ENCODE peak calls at places on chromosomes 6 and 20, in ten cellular contexts. One of them, this sample, is unnamed.

GRCh38 chr20:20083796-20084195 is 31.5 kb downstream of the CFAP61 start:
- DNase-seq in right cardiac atrium: no peak
- DNase-seq in ascending aorta: no peak
- DNase-seq in ovary: no peak
- DNase-seq in CD8-positive, alpha-beta T cell: no peak
- DNase-seq in left ventricle myocardium inferior: no peak
- DNase-seq in PC-3: peak; percentile 64
- DNase-seq in Peyer's patch: no peak
- DNase-seq in CD4-positive, CD25-positive, alpha-beta regulatory T cell: peak; percentile 44
- DNase-seq in Karpas-422: peak; percentile 75
- DNase-seq in this sample: no peak

GRCh38 chr20:17958326-17959256 is 10.0 kb downstream of the SNX5 start:
- DNase-seq in Peyer's patch: no peak
- DNase-seq in PC-3: peak; percentile 43
- DNase-seq in left ventricle myocardium inferior: no peak
- DNase-seq in Karpas-422: no peak
- DNase-seq in CD8-positive, alpha-beta T cell: no peak
- DNase-seq in CD4-positive, CD25-positive, alpha-beta regulatory T cell: no peak
- DNase-seq in ascending aorta: no peak
- DNase-seq in ovary: no peak
- DNase-seq in right cardiac atrium: no peak
- DNase-seq in this sample: no peak

GRCh38 chr20:57618091-57618765 is 2.0 kb downstream of the ZBP1 start:
- DNase-seq in ascending aorta: peak; percentile 43
- DNase-seq in Peyer's patch: peak; percentile 73
- DNase-seq in right cardiac atrium: no peak
- DNase-seq in CD4-positive, CD25-positive, alpha-beta regulatory T cell: peak; percentile 15
- DNase-seq in CD8-positive, alpha-beta T cell: no peak
- DNase-seq in Karpas-422: no peak
- DNase-seq in ovary: no peak
- DNase-seq in PC-3: peak; percentile 99
- DNase-seq in left ventricle myocardium inferior: no peak
- DNase-seq in this sample: no peak

GRCh38 chr20:15708984-15709598 is 864.2 kb downstream of the KIF16B start:
- DNase-seq in right cardiac atrium: peak; percentile 81
- DNase-seq in ovary: peak; percentile 27
- DNase-seq in left ventricle myocardium inferior: peak; percentile 30
- DNase-seq in Peyer's patch: peak; percentile 72
- DNase-seq in ascending aorta: no peak
- DNase-seq in Karpas-422: peak; percentile 79
- DNase-seq in CD8-positive, alpha-beta T cell: peak; percentile 17
- DNase-seq in CD4-positive, CD25-positive, alpha-beta regulatory T cell: no peak
- DNase-seq in PC-3: peak; percentile 67
- DNase-seq in this sample: no peak

GRCh38 chr6:83514877-83515466 is 2.6 kb downstream of the PRSS35 start:
- DNase-seq in ascending aorta: no peak
- DNase-seq in right cardiac atrium: no peak
- DNase-seq in Peyer's patch: no peak
- DNase-seq in CD8-positive, alpha-beta T cell: no peak
- DNase-seq in left ventricle myocardium inferior: no peak
- DNase-seq in Karpas-422: peak; percentile 78
- DNase-seq in CD4-positive, CD25-positive, alpha-beta regulatory T cell: peak; percentile 16
- DNase-seq in PC-3: peak; percentile 85
- DNase-seq in ovary: no peak
- DNase-seq in this sample: peak; percentile 63

GRCh38 chr6:23611776-23612381 is 514.1 kb upstream of the NRSN1 start:
- DNase-seq in ovary: no peak
- DNase-seq in left ventricle myocardium inferior: no peak
- DNase-seq in Karpas-422: no peak
- DNase-seq in right cardiac atrium: no peak
- DNase-seq in CD8-positive, alpha-beta T cell: no peak
- DNase-seq in Peyer's patch: no peak
- DNase-seq in PC-3: no peak
- DNase-seq in CD4-positive, CD25-positive, alpha-beta regulatory T cell: no peak
- DNase-seq in ascending aorta: no peak
- DNase-seq in this sample: no peak

GRCh38 chr20:57043669-57044268 is 222.7 kb downstream of the BMP7 start:
- DNase-seq in Karpas-422: no peak
- DNase-seq in ascending aorta: no peak
- DNase-seq in left ventricle myocardium inferior: no peak
- DNase-seq in CD4-positive, CD25-positive, alpha-beta regulatory T cell: no peak
- DNase-seq in right cardiac atrium: peak; percentile 53
- DNase-seq in Peyer's patch: no peak
- DNase-seq in PC-3: no peak
- DNase-seq in ovary: no peak
- DNase-seq in CD8-positive, alpha-beta T cell: no peak
- DNase-seq in this sample: no peak

GRCh38 chr20:11453430-11453829 is 464.3 kb upstream of the BTBD3 start:
- DNase-seq in Karpas-422: no peak
- DNase-seq in CD4-positive, CD25-positive, alpha-beta regulatory T cell: no peak
- DNase-seq in ovary: no peak
- DNase-seq in ascending aorta: no peak
- DNase-seq in PC-3: peak; percentile 71
- DNase-seq in CD8-positive, alpha-beta T cell: no peak
- DNase-seq in Peyer's patch: no peak
- DNase-seq in left ventricle myocardium inferior: no peak
- DNase-seq in right cardiac atrium: no peak
- DNase-seq in this sample: no peak

GRCh38 chr6:119319694-119320093 is 29.9 kb downstream of the MAN1A1 start:
- DNase-seq in CD4-positive, CD25-positive, alpha-beta regulatory T cell: no peak
- DNase-seq in Karpas-422: no peak
- DNase-seq in ovary: no peak
- DNase-seq in CD8-positive, alpha-beta T cell: no peak
- DNase-seq in ascending aorta: no peak
- DNase-seq in Peyer's patch: no peak
- DNase-seq in PC-3: no peak
- DNase-seq in right cardiac atrium: no peak
- DNase-seq in left ventricle myocardium inferior: no peak
- DNase-seq in this sample: no peak

GRCh38 chr6:138689849-138690248 is 83.7 kb upstream of the CCDC28A start:
- DNase-seq in Karpas-422: no peak
- DNase-seq in right cardiac atrium: no peak
- DNase-seq in Peyer's patch: no peak
- DNase-seq in ascending aorta: no peak
- DNase-seq in left ventricle myocardium inferior: no peak
- DNase-seq in CD4-positive, CD25-positive, alpha-beta regulatory T cell: no peak
- DNase-seq in ovary: no peak
- DNase-seq in PC-3: no peak
- DNase-seq in CD8-positive, alpha-beta T cell: no peak
- DNase-seq in this sample: no peak

GRCh38 chr20:1005452-1006027 is 3.4 kb upstream of the RSPO4 start:
- DNase-seq in left ventricle myocardium inferior: no peak
- DNase-seq in CD8-positive, alpha-beta T cell: no peak
- DNase-seq in Peyer's patch: no peak
- DNase-seq in Karpas-422: peak; percentile 81
- DNase-seq in ascending aorta: peak; percentile 18
- DNase-seq in CD4-positive, CD25-positive, alpha-beta regulatory T cell: no peak
- DNase-seq in ovary: no peak
- DNase-seq in PC-3: peak; percentile 65
- DNase-seq in right cardiac atrium: no peak
- DNase-seq in this sample: no peak

GRCh38 chr20:57175397-57176010 is 90.9 kb downstream of the BMP7 start:
- DNase-seq in ovary: no peak
- DNase-seq in PC-3: no peak
- DNase-seq in left ventricle myocardium inferior: no peak
- DNase-seq in CD4-positive, CD25-positive, alpha-beta regulatory T cell: no peak
- DNase-seq in ascending aorta: no peak
- DNase-seq in right cardiac atrium: no peak
- DNase-seq in Karpas-422: no peak
- DNase-seq in Peyer's patch: no peak
- DNase-seq in CD8-positive, alpha-beta T cell: no peak
- DNase-seq in this sample: no peak

GRCh38 chr20:25486377-25486776 is 78.9 kb downstream of the GINS1 start:
- DNase-seq in right cardiac atrium: peak; percentile 67
- DNase-seq in CD4-positive, CD25-positive, alpha-beta regulatory T cell: no peak
- DNase-seq in Karpas-422: no peak
- DNase-seq in left ventricle myocardium inferior: peak; percentile 44
- DNase-seq in ascending aorta: no peak
- DNase-seq in Peyer's patch: no peak
- DNase-seq in ovary: no peak
- DNase-seq in CD8-positive, alpha-beta T cell: no peak
- DNase-seq in PC-3: no peak
- DNase-seq in this sample: peak; percentile 10

GRCh38 chr6:28583463-28583862 is 57.8 kb downstream of the GPX5 start:
- DNase-seq in ovary: no peak
- DNase-seq in CD8-positive, alpha-beta T cell: no peak
- DNase-seq in right cardiac atrium: no peak
- DNase-seq in Peyer's patch: no peak
- DNase-seq in left ventricle myocardium inferior: no peak
- DNase-seq in CD4-positive, CD25-positive, alpha-beta regulatory T cell: no peak
- DNase-seq in Karpas-422: no peak
- DNase-seq in ascending aorta: no peak
- DNase-seq in PC-3: no peak
- DNase-seq in this sample: no peak

GRCh38 chr20:14865169-14865568 is 527.8 kb upstream of the FLRT3 start:
- DNase-seq in ascending aorta: no peak
- DNase-seq in left ventricle myocardium inferior: no peak
- DNase-seq in right cardiac atrium: no peak
- DNase-seq in ovary: no peak
- DNase-seq in CD4-positive, CD25-positive, alpha-beta regulatory T cell: no peak
- DNase-seq in PC-3: peak; percentile 84
- DNase-seq in CD8-positive, alpha-beta T cell: no peak
- DNase-seq in Karpas-422: no peak
- DNase-seq in Peyer's patch: no peak
- DNase-seq in this sample: no peak

GRCh38 chr6:155328074-155328538 is 13.8 kb upstream of the TFB1M start:
- DNase-seq in CD8-positive, alpha-beta T cell: no peak
- DNase-seq in Karpas-422: no peak
- DNase-seq in PC-3: no peak
- DNase-seq in left ventricle myocardium inferior: no peak
- DNase-seq in right cardiac atrium: no peak
- DNase-seq in ascending aorta: no peak
- DNase-seq in ovary: no peak
- DNase-seq in CD4-positive, CD25-positive, alpha-beta regulatory T cell: no peak
- DNase-seq in Peyer's patch: no peak
- DNase-seq in this sample: no peak
- H3K27ac ChIP-seq in CD8-positive, alpha-beta T cell: no peak overlapping the region
- H3K27ac ChIP-seq in Karpas-422: no peak overlapping the region
- H3K27ac ChIP-seq in PC-3: peak overlapping the region; percentile 33
- H3K27ac ChIP-seq in left ventricle myocardium inferior: no peak overlapping the region
- H3K27ac ChIP-seq in right cardiac atrium: no peak overlapping the region
- H3K27ac ChIP-seq in ascending aorta: no peak overlapping the region
- H3K27ac ChIP-seq in ovary: no peak overlapping the region
- H3K27ac ChIP-seq in CD4-positive, CD25-positive, alpha-beta regulatory T cell: no peak overlapping the region
- H3K27ac ChIP-seq in Peyer's patch: no peak overlapping the region
- H3K27ac ChIP-seq in this sample: no peak overlapping the region

GRCh38 chr6:19268117-19268516 is 569.1 kb upstream of the ID4 start:
- DNase-seq in CD8-positive, alpha-beta T cell: no peak
- DNase-seq in ascending aorta: no peak
- DNase-seq in PC-3: peak; percentile 86
- DNase-seq in left ventricle myocardium inferior: no peak
- DNase-seq in ovary: no peak
- DNase-seq in CD4-positive, CD25-positive, alpha-beta regulatory T cell: no peak
- DNase-seq in Peyer's patch: no peak
- DNase-seq in Karpas-422: no peak
- DNase-seq in right cardiac atrium: no peak
- DNase-seq in this sample: no peak
- H3K9me3 ChIP-seq in CD8-positive, alpha-beta T cell: no peaks in the 10 kb centered on the region
- H3K9me3 ChIP-seq in ascending aorta: peaks cover 17% of the 10 kb centered on the region
- H3K9me3 ChIP-seq in PC-3: no peaks in the 10 kb centered on the region
- H3K9me3 ChIP-seq in left ventricle myocardium inferior: peaks cover 40% of the 10 kb centered on the region
- H3K9me3 ChIP-seq in ovary: no peaks in the 10 kb centered on the region
- H3K9me3 ChIP-seq in CD4-positive, CD25-positive, alpha-beta regulatory T cell: no peaks in the 10 kb centered on the region
- H3K9me3 ChIP-seq in Peyer's patch: no peaks in the 10 kb centered on the region
- H3K9me3 ChIP-seq in Karpas-422: no peaks in the 10 kb centered on the region
- H3K9me3 ChIP-seq in right cardiac atrium: no peaks in the 10 kb centered on the region
- H3K9me3 ChIP-seq in this sample: peaks cover 13% of the 10 kb centered on the region

DNA sequence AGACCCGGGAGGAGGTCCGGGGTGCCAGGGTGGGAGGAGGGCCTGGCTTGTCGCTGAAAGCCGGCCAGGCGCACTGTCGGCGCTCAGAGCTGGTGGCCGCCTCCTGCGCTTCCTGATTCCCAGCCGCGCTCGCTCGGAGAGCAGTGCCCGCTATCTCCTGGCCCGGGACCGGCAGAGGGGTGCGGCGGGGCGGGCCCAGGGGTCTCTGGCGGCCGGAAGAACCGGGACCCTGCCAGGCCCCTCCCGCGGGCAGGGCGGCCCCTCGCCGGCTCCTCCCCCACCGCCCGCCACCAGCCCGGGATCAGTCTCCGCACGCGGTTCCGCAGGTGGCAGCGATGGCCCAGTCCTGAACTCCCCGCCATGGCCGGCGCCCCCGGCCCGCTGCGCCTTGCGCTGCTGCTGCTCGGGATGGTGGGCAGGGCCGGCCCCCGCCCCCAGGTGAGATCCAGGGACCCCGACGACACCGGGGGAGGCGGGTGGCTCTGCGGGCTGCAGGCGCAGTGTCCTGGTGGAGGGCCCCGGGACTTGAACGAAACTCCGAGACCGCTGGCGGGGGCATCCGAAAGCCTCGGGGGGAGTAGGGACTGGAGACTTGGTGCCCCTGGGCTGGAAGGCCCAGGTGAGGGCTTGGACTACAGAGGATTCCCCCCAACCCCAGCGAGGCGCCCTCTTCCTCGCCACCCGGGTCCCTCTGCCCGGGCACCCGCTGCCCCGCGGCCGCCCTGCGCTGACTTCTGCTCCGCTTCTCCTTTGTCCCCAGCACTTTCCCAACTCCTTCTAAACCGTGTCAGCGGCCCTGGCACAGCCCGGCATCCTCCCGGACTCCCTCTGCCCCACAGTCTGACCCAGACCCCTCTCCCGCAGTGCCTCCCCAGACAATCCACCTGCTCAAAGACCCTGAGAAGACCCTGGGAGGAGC is at the start of gene GLP1R:
- DNase-seq in right cardiac atrium: no peak
- DNase-seq in ascending aorta: no peak
- DNase-seq in CD4-positive, CD25-positive, alpha-beta regulatory T cell: no peak
- DNase-seq in CD8-positive, alpha-beta T cell: no peak
- DNase-seq in ovary: no peak
- DNase-seq in Karpas-422: no peak
- DNase-seq in left ventricle myocardium inferior: peak; percentile 28
- DNase-seq in Peyer's patch: no peak
- DNase-seq in PC-3: no peak
- DNase-seq in this sample: no peak
- H3K4me3 ChIP-seq in right cardiac atrium: peak within 1 kb of the TSS; percentile 50
- H3K4me3 ChIP-seq in ascending aorta: peak within 1 kb of the TSS; percentile 47
- H3K4me3 ChIP-seq in CD4-positive, CD25-positive, alpha-beta regulatory T cell: no peak within 1 kb of the TSS
- H3K4me3 ChIP-seq in CD8-positive, alpha-beta T cell: peak within 1 kb of the TSS; percentile 23
- H3K4me3 ChIP-seq in ovary: no peak within 1 kb of the TSS
- H3K4me3 ChIP-seq in Karpas-422: no peak within 1 kb of the TSS
- H3K4me3 ChIP-seq in left ventricle myocardium inferior: peak within 1 kb of the TSS; percentile 70
- H3K4me3 ChIP-seq in Peyer's patch: peak within 1 kb of the TSS; percentile 7
- H3K4me3 ChIP-seq in PC-3: no peak within 1 kb of the TSS
- H3K4me3 ChIP-seq in this sample: no peak within 1 kb of the TSS

GRCh38 chr6:93352604-93353003 is 66.8 kb downstream of the EPHA7 start:
- DNase-seq in Peyer's patch: no peak
- DNase-seq in CD8-positive, alpha-beta T cell: no peak
- DNase-seq in left ventricle myocardium inferior: no peak
- DNase-seq in CD4-positive, CD25-positive, alpha-beta regulatory T cell: no peak
- DNase-seq in PC-3: no peak
- DNase-seq in ascending aorta: no peak
- DNase-seq in ovary: no peak
- DNase-seq in Karpas-422: no peak
- DNase-seq in right cardiac atrium: no peak
- DNase-seq in this sample: no peak

GRCh38 chr6:93351222-93351621 is 68.1 kb downstream of the EPHA7 start:
- DNase-seq in ovary: no peak
- DNase-seq in CD8-positive, alpha-beta T cell: no peak
- DNase-seq in PC-3: no peak
- DNase-seq in left ventricle myocardium inferior: no peak
- DNase-seq in CD4-positive, CD25-positive, alpha-beta regulatory T cell: no peak
- DNase-seq in Peyer's patch: no peak
- DNase-seq in ascending aorta: no peak
- DNase-seq in right cardiac atrium: peak; percentile 5
- DNase-seq in Karpas-422: no peak
- DNase-seq in this sample: no peak

GRCh38 chr6:93350774-93351173 is 68.6 kb downstream of the EPHA7 start:
- DNase-seq in ascending aorta: no peak
- DNase-seq in PC-3: no peak
- DNase-seq in Karpas-422: no peak
- DNase-seq in ovary: no peak
- DNase-seq in right cardiac atrium: no peak
- DNase-seq in CD4-positive, CD25-positive, alpha-beta regulatory T cell: no peak
- DNase-seq in left ventricle myocardium inferior: no peak
- DNase-seq in CD8-positive, alpha-beta T cell: no peak
- DNase-seq in Peyer's patch: no peak
- DNase-seq in this sample: no peak
- H3K27ac ChIP-seq in ascending aorta: no peak overlapping the region
- H3K27ac ChIP-seq in PC-3: no peak overlapping the region
- H3K27ac ChIP-seq in Karpas-422: no peak overlapping the region
- H3K27ac ChIP-seq in ovary: no peak overlapping the region
- H3K27ac ChIP-seq in right cardiac atrium: no peak overlapping the region
- H3K27ac ChIP-seq in CD4-positive, CD25-positive, alpha-beta regulatory T cell: no peak overlapping the region
- H3K27ac ChIP-seq in left ventricle myocardium inferior: no peak overlapping the region
- H3K27ac ChIP-seq in CD8-positive, alpha-beta T cell: no peak overlapping the region
- H3K27ac ChIP-seq in Peyer's patch: no peak overlapping the region
- H3K27ac ChIP-seq in this sample: no peak overlapping the region